ENCODE peak calls at places on chromosomes 5 and 9, in seven cellular contexts. One of them, this sample, is unnamed. For H3K27me3, the result is how much of the 10 kb centered on the place peaks cover.

GRCh38 chr5:142671801-142672200 is 14.1 kb downstream of the FGF1 start:
- DNase-seq in cardiac muscle cell: no peak
- DNase-seq in adipocyte: peak
- DNase-seq in fibroblast of lung: peak
- DNase-seq in left ventricle myocardium inferior: no peak
- DNase-seq in CD8-positive, alpha-beta memory T cell: no peak
- DNase-seq in heart right ventricle: no peak
- DNase-seq in this sample: no peak

GRCh38 chr5:174292348-174292747 is 246.8 kb downstream of the NSG2 start:
- DNase-seq in cardiac muscle cell: no peak
- DNase-seq in CD8-positive, alpha-beta memory T cell: no peak
- DNase-seq in adipocyte: no peak
- DNase-seq in heart right ventricle: no peak
- DNase-seq in fibroblast of lung: no peak
- DNase-seq in left ventricle myocardium inferior: no peak
- DNase-seq in this sample: no peak

GRCh38 chr5:92907914-92908606 is 673.0 kb downstream of the NR2F1-AS1 start:
- DNase-seq in adipocyte: peak
- DNase-seq in CD8-positive, alpha-beta memory T cell: no peak
- DNase-seq in fibroblast of lung: peak
- DNase-seq in left ventricle myocardium inferior: no peak
- DNase-seq in heart right ventricle: no peak
- DNase-seq in cardiac muscle cell: peak
- DNase-seq in this sample: no peak

GRCh38 chr9:77649109-77649812 is 1.1 kb upstream of the GNA14 start:
- DNase-seq in cardiac muscle cell: no peak
- DNase-seq in fibroblast of lung: peak
- DNase-seq in adipocyte: peak
- DNase-seq in CD8-positive, alpha-beta memory T cell: no peak
- DNase-seq in left ventricle myocardium inferior: no peak
- DNase-seq in heart right ventricle: no peak
- DNase-seq in this sample: no peak

GRCh38 chr9:79583957-79584654 is 12.3 kb downstream of the TLE4 start:
- DNase-seq in fibroblast of lung: no peak
- DNase-seq in heart right ventricle: peak
- DNase-seq in CD8-positive, alpha-beta memory T cell: no peak
- DNase-seq in adipocyte: no peak
- DNase-seq in left ventricle myocardium inferior: peak
- DNase-seq in cardiac muscle cell: peak
- DNase-seq in this sample: no peak

GRCh38 chr5:164868761-164869160 is 1363.3 kb downstream of the MAT2B start:
- DNase-seq in fibroblast of lung: no peak
- DNase-seq in heart right ventricle: no peak
- DNase-seq in cardiac muscle cell: peak
- DNase-seq in adipocyte: no peak
- DNase-seq in left ventricle myocardium inferior: no peak
- DNase-seq in CD8-positive, alpha-beta memory T cell: no peak
- DNase-seq in this sample: no peak

GRCh38 chr5:56075361-56075760 is 80.6 kb upstream of the IL6ST start:
- DNase-seq in heart right ventricle: peak
- DNase-seq in CD8-positive, alpha-beta memory T cell: no peak
- DNase-seq in adipocyte: peak
- DNase-seq in fibroblast of lung: peak
- DNase-seq in left ventricle myocardium inferior: peak
- DNase-seq in cardiac muscle cell: no peak
- DNase-seq in this sample: no peak

GRCh38 chr5:1747079-1747802 is 52.4 kb downstream of the MRPL36 start:
- DNase-seq in left ventricle myocardium inferior: no peak
- DNase-seq in heart right ventricle: no peak
- DNase-seq in cardiac muscle cell: no peak
- DNase-seq in fibroblast of lung: no peak
- DNase-seq in adipocyte: no peak
- DNase-seq in CD8-positive, alpha-beta memory T cell: peak
- DNase-seq in this sample: no peak

GRCh38 chr5:127431977-127432376 is 85.5 kb upstream of the PRRC1 start:
- DNase-seq in left ventricle myocardium inferior: no peak
- DNase-seq in CD8-positive, alpha-beta memory T cell: no peak
- DNase-seq in adipocyte: no peak
- DNase-seq in heart right ventricle: no peak
- DNase-seq in cardiac muscle cell: no peak
- DNase-seq in fibroblast of lung: no peak
- DNase-seq in this sample: no peak

GRCh38 chr9:130448035-130448624 is 3.4 kb downstream of the ASS1 start:
- DNase-seq in left ventricle myocardium inferior: no peak
- DNase-seq in cardiac muscle cell: no peak
- DNase-seq in heart right ventricle: no peak
- DNase-seq in CD8-positive, alpha-beta memory T cell: no peak
- DNase-seq in fibroblast of lung: peak
- DNase-seq in adipocyte: peak
- DNase-seq in this sample: no peak

GRCh38 chr9:129868571-129869486 is 33.6 kb downstream of the USP20 start:
- DNase-seq in fibroblast of lung: no peak
- DNase-seq in cardiac muscle cell: no peak
- DNase-seq in CD8-positive, alpha-beta memory T cell: peak
- DNase-seq in heart right ventricle: no peak
- DNase-seq in adipocyte: no peak
- DNase-seq in left ventricle myocardium inferior: no peak
- DNase-seq in this sample: peak

GRCh38 chr5:106784846-106785245 is 885.9 kb downstream of the EFNA5 start:
- DNase-seq in fibroblast of lung: peak
- DNase-seq in left ventricle myocardium inferior: no peak
- DNase-seq in adipocyte: peak
- DNase-seq in cardiac muscle cell: no peak
- DNase-seq in heart right ventricle: no peak
- DNase-seq in CD8-positive, alpha-beta memory T cell: no peak
- DNase-seq in this sample: no peak

GRCh38 chr9:131478421-131478868 is 24.3 kb upstream of the POMT1 start:
- DNase-seq in left ventricle myocardium inferior: peak
- DNase-seq in heart right ventricle: peak
- DNase-seq in cardiac muscle cell: peak
- DNase-seq in adipocyte: peak
- DNase-seq in fibroblast of lung: peak
- DNase-seq in CD8-positive, alpha-beta memory T cell: peak
- DNase-seq in this sample: peak

GRCh38 chr5:167634432-167634831 is 657.0 kb upstream of the WWC1 start:
- DNase-seq in adipocyte: peak
- DNase-seq in left ventricle myocardium inferior: no peak
- DNase-seq in heart right ventricle: no peak
- DNase-seq in CD8-positive, alpha-beta memory T cell: no peak
- DNase-seq in cardiac muscle cell: no peak
- DNase-seq in fibroblast of lung: peak
- DNase-seq in this sample: no peak

DNA sequence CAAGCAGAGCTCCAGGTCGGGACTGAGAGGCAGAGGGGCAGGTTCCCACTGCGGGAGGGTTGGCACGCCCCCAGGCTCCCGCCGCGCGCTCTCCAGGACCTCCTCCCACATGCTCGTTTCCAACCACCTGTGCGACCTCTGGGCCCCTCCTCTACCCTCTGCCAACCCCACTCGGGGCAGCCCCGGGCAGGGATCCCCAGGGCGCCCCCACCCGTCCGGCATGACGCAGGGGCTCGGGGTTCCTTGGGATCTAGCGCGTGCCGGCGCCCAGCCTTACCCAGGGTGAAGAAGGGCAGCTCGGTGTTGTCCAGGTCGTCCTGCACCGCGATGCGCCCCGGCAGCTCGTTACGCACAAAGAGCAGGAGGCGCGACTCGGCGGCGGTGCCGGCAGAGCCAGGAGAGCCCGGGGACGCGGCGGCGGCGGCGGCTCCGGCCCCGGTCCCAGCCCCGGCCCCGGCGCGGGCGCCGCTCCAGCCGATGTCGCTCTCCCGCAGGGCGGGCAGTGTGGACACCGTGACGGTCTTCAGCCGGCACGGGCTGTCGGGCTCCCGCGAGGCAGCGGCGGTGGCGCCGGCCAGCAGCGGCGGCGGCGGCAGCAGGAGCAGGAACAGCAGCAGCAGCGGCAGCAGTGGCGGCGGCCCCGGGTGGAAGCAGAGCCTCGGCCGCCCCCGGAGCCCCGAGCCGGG is 494 bp downstream of the ASTN2 start:
- DNase-seq in left ventricle myocardium inferior: no peak
- DNase-seq in CD8-positive, alpha-beta memory T cell: no peak
- DNase-seq in heart right ventricle: no peak
- DNase-seq in fibroblast of lung: no peak
- DNase-seq in cardiac muscle cell: peak
- DNase-seq in adipocyte: peak
- DNase-seq in this sample: no peak
- H3K27me3 ChIP-seq in left ventricle myocardium inferior: half or more
- H3K27me3 ChIP-seq in CD8-positive, alpha-beta memory T cell: under half
- H3K27me3 ChIP-seq in heart right ventricle: half or more
- H3K27me3 ChIP-seq in fibroblast of lung: under half
- H3K27me3 ChIP-seq in cardiac muscle cell: half or more
- H3K27me3 ChIP-seq in adipocyte: half or more
- H3K27me3 ChIP-seq in this sample: under half

GRCh38 chr9:86405926-86406325 is 51.7 kb upstream of the TUT7 start:
- DNase-seq in heart right ventricle: no peak
- DNase-seq in fibroblast of lung: peak
- DNase-seq in cardiac muscle cell: no peak
- DNase-seq in left ventricle myocardium inferior: no peak
- DNase-seq in CD8-positive, alpha-beta memory T cell: no peak
- DNase-seq in adipocyte: peak
- DNase-seq in this sample: no peak

GRCh38 chr9:86405086-86405491 is 50.9 kb upstream of the TUT7 start:
- DNase-seq in fibroblast of lung: peak
- DNase-seq in left ventricle myocardium inferior: no peak
- DNase-seq in adipocyte: peak
- DNase-seq in cardiac muscle cell: no peak
- DNase-seq in CD8-positive, alpha-beta memory T cell: no peak
- DNase-seq in heart right ventricle: no peak
- DNase-seq in this sample: no peak

GRCh38 chr9:86406366-86406765 is 52.2 kb upstream of the TUT7 start:
- DNase-seq in cardiac muscle cell: no peak
- DNase-seq in fibroblast of lung: peak
- DNase-seq in heart right ventricle: no peak
- DNase-seq in left ventricle myocardium inferior: no peak
- DNase-seq in adipocyte: peak
- DNase-seq in CD8-positive, alpha-beta memory T cell: no peak
- DNase-seq in this sample: no peak

GRCh38 chr9:86408121-86408520 is 53.9 kb upstream of the TUT7 start:
- DNase-seq in CD8-positive, alpha-beta memory T cell: no peak
- DNase-seq in heart right ventricle: no peak
- DNase-seq in cardiac muscle cell: no peak
- DNase-seq in fibroblast of lung: peak
- DNase-seq in adipocyte: peak
- DNase-seq in left ventricle myocardium inferior: no peak
- DNase-seq in this sample: no peak

DNA sequence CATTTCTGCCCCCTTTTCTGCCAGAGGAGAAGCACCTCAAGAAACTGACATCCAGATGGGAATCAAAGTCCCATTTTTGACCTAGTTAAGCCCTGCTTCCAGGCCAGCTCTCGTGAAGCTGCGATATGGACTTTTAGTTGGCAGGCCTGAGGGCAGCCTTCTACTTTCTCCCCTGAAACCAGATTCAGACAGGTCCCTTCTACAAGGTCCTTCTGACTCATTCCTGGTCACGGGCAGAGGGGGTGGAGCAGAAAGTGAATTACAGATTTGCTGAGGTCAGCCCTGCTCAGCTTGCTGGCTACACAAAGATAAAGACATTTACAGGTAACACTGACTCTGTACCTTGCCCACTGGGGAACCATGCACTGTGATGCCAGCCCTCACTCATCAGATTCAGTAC is 52.8 kb upstream of the TUT7 start:
- DNase-seq in CD8-positive, alpha-beta memory T cell: no peak
- DNase-seq in adipocyte: peak
- DNase-seq in cardiac muscle cell: no peak
- DNase-seq in fibroblast of lung: peak
- DNase-seq in heart right ventricle: no peak
- DNase-seq in left ventricle myocardium inferior: no peak
- DNase-seq in this sample: no peak
- H3K27me3 ChIP-seq in CD8-positive, alpha-beta memory T cell: under half
- H3K27me3 ChIP-seq in adipocyte: under half
- H3K27me3 ChIP-seq in cardiac muscle cell: under half
- H3K27me3 ChIP-seq in fibroblast of lung: under half
- H3K27me3 ChIP-seq in heart right ventricle: under half
- H3K27me3 ChIP-seq in left ventricle myocardium inferior: under half
- H3K27me3 ChIP-seq in this sample: under half

DNA sequence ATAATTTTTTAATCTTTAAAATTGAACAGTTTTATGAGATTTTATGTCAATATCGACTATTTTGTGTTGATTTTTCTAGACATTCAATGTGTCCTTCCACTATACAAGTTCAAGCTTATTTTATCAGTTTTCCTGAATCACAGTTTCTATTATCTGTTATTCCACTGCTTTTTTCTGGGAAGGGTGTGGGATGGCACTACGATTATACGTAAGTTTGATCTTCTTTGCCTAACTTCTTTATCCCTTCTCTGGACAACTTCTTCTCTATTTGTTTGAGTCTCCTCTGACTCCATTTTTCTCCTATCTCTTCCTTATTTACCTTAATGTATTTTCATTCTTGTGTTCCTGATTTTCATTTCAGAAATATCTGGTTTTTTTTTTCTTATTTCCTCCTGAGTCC is 24.5 kb downstream of the TBC1D9B start:
- DNase-seq in left ventricle myocardium inferior: no peak
- DNase-seq in cardiac muscle cell: no peak
- DNase-seq in CD8-positive, alpha-beta memory T cell: no peak
- DNase-seq in heart right ventricle: no peak
- DNase-seq in adipocyte: no peak
- DNase-seq in fibroblast of lung: no peak
- DNase-seq in this sample: no peak
- H3K27me3 ChIP-seq in left ventricle myocardium inferior: under half
- H3K27me3 ChIP-seq in cardiac muscle cell: under half
- H3K27me3 ChIP-seq in CD8-positive, alpha-beta memory T cell: under half
- H3K27me3 ChIP-seq in heart right ventricle: under half
- H3K27me3 ChIP-seq in adipocyte: under half
- H3K27me3 ChIP-seq in fibroblast of lung: under half
- H3K27me3 ChIP-seq in this sample: under half

GRCh38 chr5:7078090-7078489 is 317.8 kb upstream of the ADCY2 start:
- DNase-seq in fibroblast of lung: no peak
- DNase-seq in adipocyte: no peak
- DNase-seq in heart right ventricle: no peak
- DNase-seq in cardiac muscle cell: no peak
- DNase-seq in left ventricle myocardium inferior: no peak
- DNase-seq in CD8-positive, alpha-beta memory T cell: no peak
- DNase-seq in this sample: no peak

GRCh38 chr5:7073666-7074065 is 322.3 kb upstream of the ADCY2 start:
- DNase-seq in heart right ventricle: no peak
- DNase-seq in left ventricle myocardium inferior: no peak
- DNase-seq in fibroblast of lung: no peak
- DNase-seq in adipocyte: no peak
- DNase-seq in cardiac muscle cell: no peak
- DNase-seq in CD8-positive, alpha-beta memory T cell: no peak
- DNase-seq in this sample: no peak

GRCh38 chr5:7078901-7079300 is 317.0 kb upstream of the ADCY2 start:
- DNase-seq in heart right ventricle: no peak
- DNase-seq in cardiac muscle cell: peak
- DNase-seq in CD8-positive, alpha-beta memory T cell: no peak
- DNase-seq in left ventricle myocardium inferior: no peak
- DNase-seq in adipocyte: no peak
- DNase-seq in fibroblast of lung: no peak
- DNase-seq in this sample: no peak

DNA sequence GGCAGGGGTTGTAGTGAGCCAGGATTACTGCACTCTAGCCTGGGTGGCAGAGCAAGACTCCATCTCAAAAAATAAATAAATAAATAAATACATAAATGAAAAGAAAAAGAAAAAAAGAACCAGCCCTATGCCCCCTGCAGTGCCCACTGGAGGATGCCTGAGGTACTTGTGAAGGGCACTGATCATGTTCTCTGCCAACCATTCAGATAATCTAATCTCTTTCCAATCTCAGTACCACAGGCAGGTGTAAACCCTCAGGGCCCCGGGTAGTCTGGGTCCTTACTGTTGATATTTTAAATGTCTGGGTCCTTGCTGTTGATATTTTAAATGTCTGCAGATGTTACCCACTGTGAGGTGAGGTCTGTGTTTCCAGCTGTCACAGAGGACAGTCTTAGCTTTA is 321.8 kb upstream of the ADCY2 start:
- DNase-seq in adipocyte: no peak
- DNase-seq in cardiac muscle cell: no peak
- DNase-seq in fibroblast of lung: no peak
- DNase-seq in left ventricle myocardium inferior: no peak
- DNase-seq in CD8-positive, alpha-beta memory T cell: no peak
- DNase-seq in heart right ventricle: no peak
- DNase-seq in this sample: no peak
- H3K27me3 ChIP-seq in adipocyte: under half
- H3K27me3 ChIP-seq in cardiac muscle cell: under half
- H3K27me3 ChIP-seq in fibroblast of lung: under half
- H3K27me3 ChIP-seq in left ventricle myocardium inferior: under half
- H3K27me3 ChIP-seq in CD8-positive, alpha-beta memory T cell: under half
- H3K27me3 ChIP-seq in heart right ventricle: under half
- H3K27me3 ChIP-seq in this sample: under half

This sample was measured in CD8-positive, alpha-beta T cell.